ENCODE peak calls at places on chromosomes 1 and 21, in four cellular contexts. T, D, F and N are unnamed samples.

GRCh38 chr1:72284398-72285073 is 2.2 kb upstream of the NEGR1 start:
- DNase-seq in T (peak; percentile 66), D (peak; percentile 30), F (no peak), N (peak; percentile 91)

GRCh38 chr21:39453571-39454179 is 1.9 kb downstream of the SH3BGR start:
- DNase-seq in T (no peak), D (no peak), F (no peak), N (no peak)

GRCh38 chr1:246355421-246356230 is 151.5 kb downstream of the SMYD3 start:
- DNase-seq in T (no peak), D (no peak), F (no peak), N (no peak)

GRCh38 chr1:163315773-163316374 is 5.9 kb upstream of the NUF2 start:
- DNase-seq in T (no peak), D (no peak), F (no peak), N (peak; percentile 61)

GRCh38 chr1:27011058-27011764 is 1.4 kb downstream of the TENT5B start:
- DNase-seq in T (peak; percentile 89), D (no peak), F (no peak), N (peak; percentile 97)

GRCh38 chr1:74733616-74734484 is 898 bp downstream of the TYW3 start:
- DNase-seq in T (no peak), D (no peak), F (no peak), N (peak; percentile 79)

GRCh38 chr1:208223136-208223535 is 21.0 kb downstream of the PLXNA2 start:
- DNase-seq in T (no peak), D (no peak), F (no peak), N (no peak)

GRCh38 chr1:67850151-67850551 is 16.9 kb upstream of the GNG12 start:
- DNase-seq in T (no peak), D (no peak), F (no peak), N (peak; percentile 60)

GRCh38 chr1:226678701-226679100 is 60.4 kb downstream of the ITPKB start:
- DNase-seq in T (no peak), D (no peak), F (no peak), N (no peak)

GRCh38 chr1:204409111-204409510 is 2.5 kb downstream of the PPP1R15B start:
- DNase-seq in T (no peak), D (peak; percentile 12), F (no peak), N (no peak)

GRCh38 chr1:206816390-206817287 is 44.3 kb upstream of the IL10 start:
- DNase-seq in T (no peak), D (no peak), F (no peak), N (no peak)

GRCh38 chr1:117137281-117137680 is 15.7 kb upstream of the TRIM45 start:
- DNase-seq in T (no peak), D (no peak), F (no peak), N (no peak)

GRCh38 chr1:116871772-116872146 is 38.0 kb upstream of the PTGFRN start:
- DNase-seq in T (no peak), D (no peak), F (no peak), N (peak; percentile 47)

GRCh38 chr1:92784639-92785500 is at the start of gene EVI5:
- DNase-seq in T (peak; percentile 96), D (peak; percentile 89), F (peak; percentile 70), N (peak; percentile 97)

GRCh38 chr1:201260648-201261311 is 22.5 kb upstream of the PKP1 start:
- DNase-seq in T (no peak), D (peak; percentile 53), F (no peak), N (peak; percentile 58)

GRCh38 chr1:201259476-201260235 is 23.6 kb upstream of the PKP1 start:
- DNase-seq in T (no peak), D (peak; percentile 47), F (no peak), N (peak; percentile 89)

GRCh38 chr1:201258763-201259230 is 24.5 kb upstream of the PKP1 start:
- DNase-seq in T (no peak), D (no peak), F (no peak), N (no peak)

GRCh38 chr1:201261771-201262547 is 21.3 kb upstream of the PKP1 start:
- DNase-seq in T (no peak), D (peak; percentile 14), F (no peak), N (peak; percentile 84)

DNA sequence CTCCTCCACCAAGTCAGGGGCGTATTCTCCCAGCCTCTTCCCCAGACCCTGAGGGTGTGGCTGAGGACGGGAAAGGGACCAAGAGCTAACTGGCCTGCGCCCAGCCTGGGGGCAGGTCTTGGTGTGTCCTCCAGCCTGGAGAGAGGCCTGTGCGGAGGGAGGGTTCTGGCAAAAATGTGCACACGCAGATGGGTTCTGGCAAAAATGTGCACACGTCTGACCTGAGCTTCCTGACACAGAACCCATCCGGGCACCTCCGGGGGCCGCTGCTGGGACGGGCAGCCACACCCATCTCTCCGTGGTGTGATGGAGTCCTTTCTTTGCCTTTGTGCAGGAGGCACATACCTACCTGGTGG is 23.1 kb upstream of the PKP1 start:
- DNase-seq in T (no peak), D (no peak), F (no peak), N (peak; percentile 40)
- H3K4me3 ChIP-seq in T (no peak overlapping the region), D (no peak overlapping the region), F (peak overlapping the region; percentile 29), N (peak overlapping the region; percentile 9)

DNA sequence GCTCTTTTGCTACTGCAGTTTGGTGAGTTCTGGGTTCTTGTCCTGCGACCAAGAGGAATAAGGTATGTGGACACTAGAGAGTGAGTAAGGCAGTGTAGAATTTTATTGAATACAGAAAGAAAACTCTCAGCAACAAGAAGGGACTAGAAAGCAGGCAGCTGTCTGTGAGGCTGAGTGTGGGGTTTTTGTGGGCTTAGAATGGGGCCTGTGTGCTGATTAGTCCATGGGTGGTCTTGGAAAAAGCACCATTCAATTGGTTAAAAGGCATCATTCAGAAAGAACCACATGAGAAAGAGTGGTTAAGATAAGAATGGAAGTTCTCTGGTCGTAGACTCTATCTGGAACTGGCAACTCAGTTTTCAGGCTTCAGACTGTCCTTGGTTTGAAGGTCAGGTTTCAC is 298.8 kb downstream of the TGFB2 start:
- DNase-seq in T (no peak), D (no peak), F (no peak), N (no peak)
- TF ChIP-seq CTCF in T (no peak), D (no peak), F (no peak), N (no peak)

GRCh38 chr1:40847023-40847740 is 15.0 kb downstream of the CITED4 start:
- DNase-seq in T (no peak), D (no peak), F (no peak), N (peak; percentile 77)

GRCh38 chr1:40851643-40852042 is 10.5 kb downstream of the CITED4 start:
- DNase-seq in T (no peak), D (no peak), F (no peak), N (no peak)

GRCh38 chr1:40853113-40853999 is 8.8 kb downstream of the CITED4 start:
- DNase-seq in T (no peak), D (no peak), F (no peak), N (peak; percentile 87)

GRCh38 chr1:40848530-40849189 is 13.5 kb downstream of the CITED4 start:
- DNase-seq in T (peak; percentile 79), D (no peak), F (no peak), N (peak; percentile 82)

GRCh38 chr1:40849801-40850592 is 12.2 kb downstream of the CITED4 start:
- DNase-seq in T (peak; percentile 80), D (peak; percentile 44), F (no peak), N (peak; percentile 68)
- H3K4me3 ChIP-seq in T (no peak overlapping the region), D (no peak overlapping the region), F (no peak overlapping the region), N (no peak overlapping the region)

GRCh38 chr1:12539705-12540579 is 78.1 kb downstream of the DHRS3 start:
- DNase-seq in T (peak; percentile 97), D (peak; percentile 67), F (no peak), N (peak; percentile 15)
- TF ChIP-seq CTCF in T (peak; percentile 30), D (no peak), F (no peak), N (no peak)

DNA sequence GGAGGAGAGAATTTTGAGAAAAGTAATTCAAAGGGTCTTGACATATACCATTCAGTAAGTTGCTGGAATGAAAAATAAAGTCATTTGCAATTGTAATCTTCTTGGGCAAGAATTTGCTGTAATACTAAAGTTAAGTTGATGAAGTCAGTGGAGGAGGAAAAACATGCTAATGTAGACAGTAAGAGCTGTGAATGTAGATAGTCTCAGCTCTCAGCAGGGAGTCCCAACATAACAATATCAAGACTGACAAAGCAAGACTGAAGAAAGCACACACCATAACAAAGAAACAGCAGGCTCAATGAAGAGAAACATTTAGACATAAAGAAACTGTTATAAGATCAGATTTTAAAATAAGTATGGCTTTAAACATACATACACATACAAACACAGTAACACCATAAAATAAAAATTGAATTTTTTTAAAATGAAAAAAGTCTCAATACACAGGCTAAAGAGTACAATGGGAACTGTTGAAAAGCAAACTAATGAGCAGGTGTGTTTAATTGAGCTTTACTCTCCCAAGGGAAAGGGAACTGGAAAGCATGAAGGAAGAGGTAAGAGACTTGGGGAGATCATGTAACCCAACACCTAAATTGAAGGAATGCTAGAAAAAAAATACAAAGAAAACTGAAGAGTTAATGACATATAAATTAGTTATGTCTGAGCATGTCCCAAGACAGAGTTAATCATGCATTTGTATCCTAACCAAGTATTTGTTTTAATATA is 336.3 kb upstream of the NCAM2 start:
- DNase-seq in T (no peak), D (no peak), F (no peak), N (no peak)
- H3K4me3 ChIP-seq in T (no peak overlapping the region), D (no peak overlapping the region), F (no peak overlapping the region), N (no peak overlapping the region)

GRCh38 chr1:32791881-32792280 is 25.3 kb downstream of the YARS1 start:
- DNase-seq in T (no peak), D (no peak), F (no peak), N (peak; percentile 87)

GRCh38 chr1:32784817-32785216 is 32.3 kb downstream of the YARS1 start:
- DNase-seq in T (no peak), D (no peak), F (no peak), N (no peak)

GRCh38 chr1:32783851-32784250 is 33.3 kb downstream of the YARS1 start:
- DNase-seq in T (no peak), D (no peak), F (no peak), N (no peak)

GRCh38 chr1:32782086-32782485 is 35.1 kb downstream of the YARS1 start:
- DNase-seq in T (no peak), D (no peak), F (no peak), N (no peak)

GRCh38 chr1:32786856-32787255 is 30.3 kb downstream of the YARS1 start:
- DNase-seq in T (no peak), D (no peak), F (no peak), N (peak; percentile 29)
- TF ChIP-seq CTCF in T (peak; percentile 23), D (no peak), F (no peak), N (peak; percentile 39)